ENCODE peak calls at places on chromosomes 7 and 10, in seven cellular contexts. K is neural crest cell, D is mesendoderm, W is C1 segment of cervical spinal cord, F is endothelial cell, C is neuronal stem cell, U is GM20000. S is an unnamed sample.

GRCh38 chr7:1372063-1372462 is 87.2 kb downstream of the MICALL2 start:
- DNase-seq in F (no peak), U (no peak), W (no peak), K (no peak), C (no peak), D (no peak), S (no peak)

GRCh38 chr7:140182917-140183316 is 6.1 kb upstream of the KDM7A start:
- DNase-seq in W (no peak), D (no peak), K (no peak), C (no peak), U (no peak), F (no peak), S (no peak)

GRCh38 chr7:113367187-113367586 is 248.8 kb upstream of the SMIM30 start:
- DNase-seq in F (no peak), D (no peak), U (no peak), C (no peak), K (no peak), W (no peak), S (no peak)

GRCh38 chr10:24953350-24954074 is 1.1 kb upstream of the PRTFDC1 start:
- DNase-seq in F (no peak), W (no peak), K (no peak), C (no peak), D (no peak), U (no peak), S (no peak)

GRCh38 chr10:37816290-37816689 is 41.1 kb downstream of the ZNF248 start:
- DNase-seq in U (no peak), W (no peak), D (no peak), C (no peak), K (no peak), F (no peak), S (no peak)

GRCh38 chr10:26494018-26494417 is 55.9 kb downstream of the APBB1IP start:
- DNase-seq in W (no peak), K (no peak), D (no peak), U (no peak), C (no peak), F (no peak), S (no peak)

GRCh38 chr10:64535131-64535867 is 1014.1 kb downstream of the REEP3 start:
- DNase-seq in F (no peak), U (no peak), W (no peak), D (peak; percentile 19), C (no peak), K (no peak), S (no peak)

GRCh38 chr10:13867822-13868221 is 281.1 kb downstream of the PRPF18 start:
- DNase-seq in W (no peak), D (no peak), F (no peak), C (no peak), U (no peak), K (no peak), S (no peak)

GRCh38 chr10:6014241-6014761 is 37.0 kb upstream of the IL15RA start:
- DNase-seq in U (peak; percentile 78), F (peak; percentile 65), K (peak; percentile 47), D (peak; percentile 58), C (no peak), W (peak; percentile 10), S (peak; percentile 40)

GRCh38 chr10:44370731-44371248 is 14.1 kb downstream of the CXCL12 start:
- DNase-seq in U (no peak), C (no peak), K (no peak), F (no peak), D (peak; percentile 96), W (no peak), S (no peak)

GRCh38 chr7:91628742-91629141 is 251.8 kb downstream of the MTERF1 start:
- DNase-seq in W (no peak), U (no peak), D (no peak), F (no peak), K (no peak), C (no peak), S (no peak)

GRCh38 chr7:139651308-139651707 is 126.5 kb downstream of the HIPK2 start:
- DNase-seq in C (no peak), F (no peak), K (no peak), U (no peak), D (no peak), W (no peak), S (no peak)

GRCh38 chr10:29584436-29584835 is 50.3 kb downstream of the SVIL start:
- DNase-seq in W (no peak), U (no peak), D (no peak), C (no peak), K (no peak), F (no peak), S (no peak)

GRCh38 chr10:3398825-3399646 is 226.5 kb upstream of the PITRM1 start:
- DNase-seq in C (no peak), W (peak; percentile 47), U (no peak), D (no peak), K (peak; percentile 52), F (no peak), S (no peak)

GRCh38 chr7:93307131-93307660 is 75.0 kb downstream of the VPS50 start:
- DNase-seq in W (no peak), K (no peak), U (no peak), D (no peak), F (no peak), C (no peak), S (no peak)

GRCh38 chr7:141585592-141586510 is 34.6 kb downstream of the AGK start:
- DNase-seq in C (no peak), U (peak; percentile 49), K (no peak), D (peak; percentile 76), W (no peak), F (no peak), S (no peak)

GRCh38 chr10:5614081-5614721 is 52.2 kb downstream of the ASB13 start:
- DNase-seq in D (peak; percentile 12), W (no peak), C (no peak), K (no peak), U (no peak), F (no peak), S (no peak)

GRCh38 chr7:131488361-131488760 is 68.1 kb downstream of the PODXL start:
- DNase-seq in F (no peak), W (no peak), D (no peak), U (no peak), C (no peak), K (no peak), S (no peak)

GRCh38 chr10:57624856-57625592 is 642.7 kb downstream of the IPMK start:
- DNase-seq in C (no peak), F (no peak), W (no peak), D (peak; percentile 42), U (no peak), K (no peak), S (no peak)

GRCh38 chr7:143389316-143390097 is 8.4 kb downstream of the ZYX start:
- DNase-seq in C (no peak), K (no peak), U (no peak), W (no peak), F (no peak), D (no peak), S (no peak)